ENCODE peak calls at places on chromosome 6, in four cellular contexts. One of them, this sample, is unnamed.

GRCh38 chr6:165922309-165922794 is 245.3 kb downstream of the TBXT start:
- DNase-seq in T-helper 17 cell: no peak
- DNase-seq in stimulated activated CD4-positive, alpha-beta T cell treated with anti-CD3 and anti-CD28 coated beads, Interleukin-1b, Interleukin-23, amount 100 ng/mL, for 24 hours: no peak
- DNase-seq in mesothelial cell of epicardium: no peak
- DNase-seq in this sample: no peak

GRCh38 chr6:168274046-168274952 is 45.3 kb downstream of the DACT2 start:
- DNase-seq in T-helper 17 cell: no peak
- DNase-seq in stimulated activated CD4-positive, alpha-beta T cell treated with anti-CD3 and anti-CD28 coated beads, Interleukin-1b, Interleukin-23, amount 100 ng/mL, for 24 hours: no peak
- DNase-seq in mesothelial cell of epicardium: no peak
- DNase-seq in this sample: no peak

GRCh38 chr6:158057213-158057987 is 75.7 kb downstream of the SYNJ2 start:
- DNase-seq in T-helper 17 cell: no peak
- DNase-seq in stimulated activated CD4-positive, alpha-beta T cell treated with anti-CD3 and anti-CD28 coated beads, Interleukin-1b, Interleukin-23, amount 100 ng/mL, for 24 hours: peak
- DNase-seq in mesothelial cell of epicardium: no peak
- DNase-seq in this sample: no peak

GRCh38 chr6:14092861-14093789 is 24.4 kb upstream of the CD83 start:
- DNase-seq in T-helper 17 cell: no peak
- DNase-seq in stimulated activated CD4-positive, alpha-beta T cell treated with anti-CD3 and anti-CD28 coated beads, Interleukin-1b, Interleukin-23, amount 100 ng/mL, for 24 hours: no peak
- DNase-seq in mesothelial cell of epicardium: no peak
- DNase-seq in this sample: no peak

GRCh38 chr6:1135726-1136414 is 176.0 kb upstream of the FOXQ1 start:
- DNase-seq in T-helper 17 cell: no peak
- DNase-seq in stimulated activated CD4-positive, alpha-beta T cell treated with anti-CD3 and anti-CD28 coated beads, Interleukin-1b, Interleukin-23, amount 100 ng/mL, for 24 hours: no peak
- DNase-seq in mesothelial cell of epicardium: no peak
- DNase-seq in this sample: no peak

GRCh38 chr6:108250240-108250866 is 10.5 kb downstream of the SNX3 start:
- DNase-seq in T-helper 17 cell: no peak
- DNase-seq in stimulated activated CD4-positive, alpha-beta T cell treated with anti-CD3 and anti-CD28 coated beads, Interleukin-1b, Interleukin-23, amount 100 ng/mL, for 24 hours: no peak
- DNase-seq in mesothelial cell of epicardium: no peak
- DNase-seq in this sample: no peak

GRCh38 chr6:167279766-167280440 is 11.2 kb upstream of the UNC93A start:
- DNase-seq in T-helper 17 cell: no peak
- DNase-seq in stimulated activated CD4-positive, alpha-beta T cell treated with anti-CD3 and anti-CD28 coated beads, Interleukin-1b, Interleukin-23, amount 100 ng/mL, for 24 hours: no peak
- DNase-seq in mesothelial cell of epicardium: no peak
- DNase-seq in this sample: no peak

GRCh38 chr6:139698526-139699182 is 324.2 kb upstream of the CITED2 start:
- DNase-seq in T-helper 17 cell: no peak
- DNase-seq in stimulated activated CD4-positive, alpha-beta T cell treated with anti-CD3 and anti-CD28 coated beads, Interleukin-1b, Interleukin-23, amount 100 ng/mL, for 24 hours: no peak
- DNase-seq in mesothelial cell of epicardium: no peak
- DNase-seq in this sample: no peak

GRCh38 chr6:36729169-36729549 is 31.5 kb downstream of the RAB44 start:
- DNase-seq in T-helper 17 cell: no peak
- DNase-seq in stimulated activated CD4-positive, alpha-beta T cell treated with anti-CD3 and anti-CD28 coated beads, Interleukin-1b, Interleukin-23, amount 100 ng/mL, for 24 hours: no peak
- DNase-seq in mesothelial cell of epicardium: no peak
- DNase-seq in this sample: no peak

GRCh38 chr6:122995930-122996796 is at the start of gene CLVS2:
- DNase-seq in T-helper 17 cell: no peak
- DNase-seq in stimulated activated CD4-positive, alpha-beta T cell treated with anti-CD3 and anti-CD28 coated beads, Interleukin-1b, Interleukin-23, amount 100 ng/mL, for 24 hours: no peak
- DNase-seq in mesothelial cell of epicardium: peak
- DNase-seq in this sample: no peak

GRCh38 chr6:25053875-25054371 is 118.2 kb upstream of the RIPOR2 start:
- DNase-seq in T-helper 17 cell: no peak
- DNase-seq in stimulated activated CD4-positive, alpha-beta T cell treated with anti-CD3 and anti-CD28 coated beads, Interleukin-1b, Interleukin-23, amount 100 ng/mL, for 24 hours: no peak
- DNase-seq in mesothelial cell of epicardium: no peak
- DNase-seq in this sample: no peak

GRCh38 chr6:162078667-162079066 is 648.9 kb downstream of the PRKN start:
- DNase-seq in T-helper 17 cell: no peak
- DNase-seq in stimulated activated CD4-positive, alpha-beta T cell treated with anti-CD3 and anti-CD28 coated beads, Interleukin-1b, Interleukin-23, amount 100 ng/mL, for 24 hours: no peak
- DNase-seq in mesothelial cell of epicardium: no peak
- DNase-seq in this sample: no peak

GRCh38 chr6:108897371-108897770 is 49.1 kb downstream of the ARMC2 start:
- DNase-seq in T-helper 17 cell: no peak
- DNase-seq in stimulated activated CD4-positive, alpha-beta T cell treated with anti-CD3 and anti-CD28 coated beads, Interleukin-1b, Interleukin-23, amount 100 ng/mL, for 24 hours: no peak
- DNase-seq in mesothelial cell of epicardium: no peak
- DNase-seq in this sample: no peak

GRCh38 chr6:4801491-4802118 is 25.4 kb downstream of the CDYL start:
- DNase-seq in T-helper 17 cell: no peak
- DNase-seq in stimulated activated CD4-positive, alpha-beta T cell treated with anti-CD3 and anti-CD28 coated beads, Interleukin-1b, Interleukin-23, amount 100 ng/mL, for 24 hours: no peak
- DNase-seq in mesothelial cell of epicardium: no peak
- DNase-seq in this sample: no peak

GRCh38 chr6:147063469-147064031 is 140.7 kb upstream of the STXBP5 start:
- DNase-seq in T-helper 17 cell: no peak
- DNase-seq in stimulated activated CD4-positive, alpha-beta T cell treated with anti-CD3 and anti-CD28 coated beads, Interleukin-1b, Interleukin-23, amount 100 ng/mL, for 24 hours: no peak
- DNase-seq in mesothelial cell of epicardium: no peak
- DNase-seq in this sample: no peak

GRCh38 chr6:45689926-45690615 is 312.3 kb upstream of the SUPT3H start:
- DNase-seq in T-helper 17 cell: no peak
- DNase-seq in stimulated activated CD4-positive, alpha-beta T cell treated with anti-CD3 and anti-CD28 coated beads, Interleukin-1b, Interleukin-23, amount 100 ng/mL, for 24 hours: no peak
- DNase-seq in mesothelial cell of epicardium: no peak
- DNase-seq in this sample: no peak

GRCh38 chr6:151052021-151052646 is 186.6 kb downstream of the MTHFD1L start:
- DNase-seq in T-helper 17 cell: no peak
- DNase-seq in stimulated activated CD4-positive, alpha-beta T cell treated with anti-CD3 and anti-CD28 coated beads, Interleukin-1b, Interleukin-23, amount 100 ng/mL, for 24 hours: no peak
- DNase-seq in mesothelial cell of epicardium: no peak
- DNase-seq in this sample: no peak

GRCh38 chr6:22614541-22614940 is 45.2 kb downstream of the HDGFL1 start:
- DNase-seq in T-helper 17 cell: no peak
- DNase-seq in stimulated activated CD4-positive, alpha-beta T cell treated with anti-CD3 and anti-CD28 coated beads, Interleukin-1b, Interleukin-23, amount 100 ng/mL, for 24 hours: no peak
- DNase-seq in mesothelial cell of epicardium: no peak
- DNase-seq in this sample: no peak

This sample was measured in GM18507.